ENCODE peak calls at places on chromosomes 2 and 18, in nine cellular contexts. M, Q, O, T, A, R, J, L and B are unnamed samples.

GRCh38 chr2:36677995-36678605 is 18.4 kb upstream of the VIT start:
- DNase-seq in M (no peak), Q (no peak), O (no peak), T (no peak), A (no peak), R (peak), J (no peak), L (no peak), B (no peak)

GRCh38 chr2:1736997-1737480 is 7.3 kb downstream of the PXDN start:
- DNase-seq in M (peak), Q (no peak), O (peak), T (no peak), A (no peak), R (peak), J (no peak), L (no peak), B (no peak)

GRCh38 chr2:236209996-236210395 is 41.8 kb upstream of the GBX2 start:
- DNase-seq in M (no peak), Q (no peak), O (no peak), T (no peak), A (no peak), R (no peak), J (peak), L (no peak), B (no peak)

GRCh38 chr2:189751080-189751658 is 11.4 kb downstream of the OSGEPL1 start:
- DNase-seq in M (no peak), Q (no peak), O (peak), T (no peak), A (peak), R (peak), J (no peak), L (no peak), B (peak)

GRCh38 chr2:151757861-151758260 is 23.6 kb upstream of the NEB start:
- DNase-seq in M (no peak), Q (no peak), O (no peak), T (peak), A (no peak), R (no peak), J (no peak), L (no peak), B (peak)

GRCh38 chr2:21041943-21042707 is 1.7 kb downstream of the APOB start:
- DNase-seq in M (no peak), Q (no peak), O (no peak), T (no peak), A (no peak), R (peak), J (peak), L (no peak), B (no peak)

GRCh38 chr2:101351207-101351606 is 36.1 kb downstream of the CREG2 start:
- DNase-seq in M (no peak), Q (no peak), O (no peak), T (no peak), A (no peak), R (no peak), J (no peak), L (no peak), B (no peak)

GRCh38 chr2:127107622-127107999 is 657 bp upstream of the BIN1 start:
- DNase-seq in M (no peak), Q (no peak), O (peak), T (peak), A (no peak), R (no peak), J (no peak), L (no peak), B (no peak)

GRCh38 chr2:236319036-236319435 is 54.8 kb upstream of the ASB18 start:
- DNase-seq in M (no peak), Q (no peak), O (no peak), T (no peak), A (no peak), R (no peak), J (peak), L (no peak), B (no peak)

GRCh38 chr2:174788291-174788929 is 24.1 kb upstream of the CHRNA1 start:
- DNase-seq in M (no peak), Q (no peak), O (no peak), T (no peak), A (peak), R (peak), J (no peak), L (no peak), B (no peak)

GRCh38 chr2:9673914-9674481 is 43.2 kb upstream of the YWHAQ start:
- DNase-seq in M (no peak), Q (no peak), O (no peak), T (no peak), A (no peak), R (no peak), J (no peak), L (no peak), B (no peak)

GRCh38 chr18:24735504-24736243 is 275.2 kb downstream of the HRH4 start:
- DNase-seq in M (no peak), Q (no peak), O (no peak), T (no peak), A (no peak), R (no peak), J (no peak), L (no peak), B (no peak)

GRCh38 chr18:22734103-22734661 is 198.9 kb upstream of the RBBP8 start:
- DNase-seq in M (no peak), Q (no peak), O (no peak), T (no peak), A (no peak), R (no peak), J (no peak), L (no peak), B (no peak)

GRCh38 chr2:166944909-166945308 is 56.6 kb downstream of the XIRP2 start:
- DNase-seq in M (no peak), Q (no peak), O (no peak), T (no peak), A (no peak), R (no peak), J (no peak), L (no peak), B (no peak)

GRCh38 chr2:118168606-118169005 is 80.3 kb downstream of the INSIG2 start:
- DNase-seq in M (no peak), Q (no peak), O (peak), T (no peak), A (no peak), R (no peak), J (no peak), L (no peak), B (no peak)

GRCh38 chr2:219689676-219690628 is 62.5 kb downstream of the SLC4A3 start:
- DNase-seq in M (no peak), Q (no peak), O (peak), T (peak), A (peak), R (peak), J (no peak), L (no peak), B (peak)

GRCh38 chr18:8299054-8299708 is 310.1 kb upstream of the RAB12 start:
- DNase-seq in M (no peak), Q (no peak), O (no peak), T (peak), A (no peak), R (no peak), J (no peak), L (no peak), B (peak)

GRCh38 chr2:74333175-74333574 is 10.0 kb downstream of the SLC4A5 start:
- DNase-seq in M (no peak), Q (no peak), O (peak), T (no peak), A (peak), R (peak), J (no peak), L (no peak), B (no peak)

GRCh38 chr18:42614619-42615293 is 500.7 kb downstream of the RIT2 start:
- DNase-seq in M (no peak), Q (no peak), O (no peak), T (peak), A (no peak), R (no peak), J (no peak), L (no peak), B (peak)

GRCh38 chr18:76979906-76980305 is 152.7 kb downstream of the MBP start:
- DNase-seq in M (no peak), Q (no peak), O (no peak), T (no peak), A (no peak), R (no peak), J (peak), L (no peak), B (no peak)

GRCh38 chr2:109229094-109229675 is 100.2 kb downstream of the SH3RF3 start:
- DNase-seq in M (no peak), Q (no peak), O (no peak), T (no peak), A (no peak), R (no peak), J (no peak), L (no peak), B (no peak)

GRCh38 chr2:181750305-181750704 is 70.0 kb upstream of the NEUROD1 start:
- DNase-seq in M (no peak), Q (no peak), O (no peak), T (no peak), A (peak), R (no peak), J (no peak), L (no peak), B (no peak)

GRCh38 chr2:133676392-133677130 is 108.3 kb upstream of the NCKAP5 start:
- DNase-seq in M (no peak), Q (no peak), O (peak), T (no peak), A (no peak), R (peak), J (no peak), L (no peak), B (no peak)

GRCh38 chr18:79476918-79477685 is 81.4 kb downstream of the NFATC1 start:
- DNase-seq in M (no peak), Q (no peak), O (no peak), T (no peak), A (peak), R (no peak), J (no peak), L (no peak), B (no peak)

GRCh38 chr2:100948965-100949364 is 53.1 kb upstream of the RPL31 start:
- DNase-seq in M (no peak), Q (no peak), O (no peak), T (no peak), A (no peak), R (no peak), J (no peak), L (no peak), B (no peak)

GRCh38 chr2:12090590-12090989 is 344.2 kb downstream of the LPIN1 start:
- DNase-seq in M (no peak), Q (no peak), O (no peak), T (no peak), A (no peak), R (no peak), J (no peak), L (no peak), B (no peak)

GRCh38 chr2:159086874-159087273 is 118.4 kb downstream of the TANC1 start:
- DNase-seq in M (no peak), Q (no peak), O (no peak), T (no peak), A (no peak), R (no peak), J (no peak), L (no peak), B (no peak)

GRCh38 chr2:240615830-240616547 is 9.3 kb upstream of the GPR35 start:
- DNase-seq in M (no peak), Q (no peak), O (no peak), T (peak), A (no peak), R (no peak), J (peak), L (no peak), B (no peak)

GRCh38 chr2:176080540-176081355 is 3.0 kb downstream of the EVX2 start:
- DNase-seq in M (no peak), Q (no peak), O (no peak), T (no peak), A (peak), R (no peak), J (peak), L (no peak), B (peak)

GRCh38 chr18:55096261-55097026 is 137.2 kb upstream of the CCDC68 start:
- DNase-seq in M (peak), Q (no peak), O (peak), T (peak), A (peak), R (peak), J (no peak), L (no peak), B (no peak)

GRCh38 chr2:37688771-37689468 is 17.5 kb upstream of the CDC42EP3 start:
- DNase-seq in M (peak), Q (no peak), O (peak), T (no peak), A (no peak), R (peak), J (no peak), L (no peak), B (no peak)

GRCh38 chr2:141063410-141063809 is 1067.4 kb downstream of the LRP1B start:
- DNase-seq in M (no peak), Q (no peak), O (peak), T (no peak), A (no peak), R (no peak), J (no peak), L (no peak), B (no peak)

GRCh38 chr18:49778826-49779465 is 34.4 kb downstream of the ACAA2 start:
- DNase-seq in M (no peak), Q (no peak), O (peak), T (no peak), A (no peak), R (no peak), J (no peak), L (no peak), B (no peak)

GRCh38 chr18:69845588-69846506 is 101.8 kb downstream of the CD226 start:
- DNase-seq in M (no peak), Q (no peak), O (no peak), T (peak), A (no peak), R (peak), J (no peak), L (no peak), B (peak)

GRCh38 chr2:203805485-203805838 is 62.1 kb upstream of the CTLA4 start:
- DNase-seq in M (no peak), Q (no peak), O (no peak), T (no peak), A (no peak), R (no peak), J (no peak), L (no peak), B (no peak)

GRCh38 chr2:127196998-127197397 is 23.1 kb downstream of the CYP27C1 start:
- DNase-seq in M (no peak), Q (no peak), O (no peak), T (no peak), A (no peak), R (no peak), J (no peak), L (no peak), B (peak)

GRCh38 chr2:231342111-231342711 is 53.3 kb upstream of the B3GNT7 start:
- DNase-seq in M (no peak), Q (no peak), O (no peak), T (no peak), A (no peak), R (no peak), J (peak), L (no peak), B (no peak)

GRCh38 chr2:142937347-142937746 is 59.9 kb downstream of the KYNU start:
- DNase-seq in M (no peak), Q (no peak), O (no peak), T (no peak), A (no peak), R (no peak), J (no peak), L (no peak), B (no peak)

GRCh38 chr2:73952499-73953446 is 26.1 kb downstream of the DGUOK start:
- DNase-seq in M (no peak), Q (no peak), O (peak), T (no peak), A (no peak), R (peak), J (no peak), L (no peak), B (no peak)